ENCODE peak calls at places on chromosomes 7 and 10, in four cellular contexts. G, P, B and Q are unnamed samples. For H3K4me1, the result is how much of the 10 kb centered on the place peaks cover.

GRCh38 chr7:140669352-140669751 is 3.4 kb upstream of the ADCK2 start:
- DNase-seq in G (no peak), P (no peak), B (no peak), Q (no peak)

GRCh38 chr10:24866615-24867583 is 85.5 kb downstream of the PRTFDC1 start:
- DNase-seq in G (peak), B (no peak), P (peak), Q (no peak)

GRCh38 chr10:113687041-113687440 is 7.3 kb downstream of the CASP7 start:
- DNase-seq in G (no peak), P (no peak), B (no peak), Q (no peak)

GRCh38 chr10:99372546-99373271 is 43.6 kb downstream of the CNNM1 start:
- DNase-seq in P (peak), B (no peak), G (no peak), Q (no peak)

GRCh38 chr7:48337012-48337621 is 165.9 kb downstream of the ABCA13 start:
- DNase-seq in B (peak), G (peak), P (peak), Q (no peak)

GRCh38 chr7:69439040-69439439 is 159.2 kb upstream of the AUTS2 start:
- DNase-seq in P (no peak), G (no peak), B (no peak), Q (no peak)

GRCh38 chr7:82700739-82701138 is 257.2 kb upstream of the CACNA2D1 start:
- DNase-seq in P (no peak), G (no peak), B (no peak), Q (no peak)

GRCh38 chr10:98534046-98534445 is 87.3 kb upstream of the HPS1 start:
- DNase-seq in G (no peak), B (no peak), P (peak), Q (no peak)

GRCh38 chr7:70097639-70098038 is 499.4 kb downstream of the AUTS2 start:
- DNase-seq in B (no peak), P (no peak), G (no peak), Q (no peak)

GRCh38 chr10:639001-639750 is 50.3 kb downstream of the DIP2C start:
- DNase-seq in P (no peak), G (no peak), B (no peak), Q (no peak)

GRCh38 chr10:3512263-3512662 is 272.7 kb downstream of the KLF6 start:
- DNase-seq in P (peak), G (no peak), B (no peak), Q (no peak)

GRCh38 chr10:99366666-99367065 is 37.5 kb downstream of the CNNM1 start:
- DNase-seq in G (no peak), P (no peak), B (no peak), Q (no peak)

GRCh38 chr10:49408437-49409306 is 12.8 kb upstream of the DRGX start:
- DNase-seq in B (no peak), P (no peak), G (no peak), Q (no peak)

GRCh38 chr7:30119890-30120577 is 14.8 kb upstream of the MTURN start:
- DNase-seq in G (no peak), P (no peak), B (no peak), Q (no peak)

GRCh38 chr10:35643151-35643975 is 1.3 kb upstream of the FZD8 start:
- DNase-seq in G (peak), B (peak), P (peak), Q (no peak)

GRCh38 chr7:150393325-150393724 is 14.2 kb downstream of the ZNF775 start:
- DNase-seq in G (no peak), P (no peak), B (no peak), Q (no peak)

GRCh38 chr7:130814753-130815152 is 80.7 kb upstream of the KLF14 start:
- DNase-seq in P (peak), B (peak), G (peak), Q (no peak)

GRCh38 chr7:150450491-150450992 is at the start of gene GIMAP8:
- DNase-seq in P (no peak), G (no peak), B (no peak), Q (no peak)

GRCh38 chr7:44887293-44887692 is 2.0 kb upstream of the PURB start:
- DNase-seq in P (no peak), G (no peak), B (no peak), Q (no peak)

GRCh38 chr7:147879116-147879750 is 711.3 kb upstream of the C7orf33 start:
- DNase-seq in P (no peak), B (no peak), G (no peak), Q (no peak)

GRCh38 chr10:55305281-55305680 is 504.2 kb upstream of the PCDH15 start:
- DNase-seq in G (no peak), B (peak), P (no peak), Q (no peak)

GRCh38 chr10:104580321-104580720 is 60.8 kb upstream of the SORCS3 start:
- DNase-seq in P (peak), G (peak), B (no peak), Q (no peak)

GRCh38 chr10:22053048-22053447 is 49.5 kb upstream of the DNAJC1 start:
- DNase-seq in P (no peak), G (no peak), B (no peak), Q (no peak)

GRCh38 chr7:3371601-3372000 is 70.5 kb downstream of the SDK1 start:
- DNase-seq in G (peak), P (no peak), B (no peak), Q (no peak)

GRCh38 chr10:133520193-133520738 is 6.9 kb upstream of the CYP2E1 start:
- DNase-seq in P (peak), G (peak), B (peak), Q (peak)

GRCh38 chr7:2639994-2640830 is 8.4 kb downstream of the TTYH3 start:
- DNase-seq in B (no peak), G (no peak), P (no peak), Q (no peak)

GRCh38 chr7:25831901-25832411 is 320.0 kb upstream of the NFE2L3 start:
- DNase-seq in B (peak), P (no peak), G (no peak), Q (no peak)

GRCh38 chr7:144408116-144408515 is 4.6 kb upstream of the NOBOX start:
- DNase-seq in G (no peak), P (no peak), B (no peak), Q (no peak)

GRCh38 chr10:116723428-116724281 is 18.7 kb downstream of the HSPA12A start:
- DNase-seq in G (no peak), P (no peak), B (no peak), Q (no peak)

GRCh38 chr7:27191716-27192545 is 6.9 kb upstream of the HOXA11 start:
- DNase-seq in G (no peak), P (no peak), B (no peak), Q (no peak)

GRCh38 chr7:27191081-27191715 is 6.2 kb upstream of the HOXA11 start:
- DNase-seq in G (no peak), B (no peak), P (no peak), Q (no peak)

GRCh38 chr7:27193335-27194001 is 6.4 kb downstream of the HOXA13 start:
- DNase-seq in G (no peak), B (peak), P (no peak), Q (no peak)

GRCh38 chr7:27194002-27194352 is 5.9 kb downstream of the HOXA13 start:
- DNase-seq in P (no peak), B (no peak), G (no peak), Q (no peak)

GRCh38 chr7:27192546-27193334 is 7.2 kb downstream of the HOXA13 start:
- DNase-seq in B (peak), G (no peak), P (peak), Q (no peak)
- TF ChIP-seq EZH2 in B (peak), G (no peak), P (no peak), Q (no peak)

GRCh38 chr7:27143022-27143949 is at the start of gene HOXA5:
- DNase-seq in P (no peak), G (peak), B (peak), Q (peak)

GRCh38 chr7:27141138-27141537 is 2.3 kb downstream of the HOXA5 start:
- DNase-seq in G (no peak), B (no peak), P (no peak), Q (no peak)

GRCh38 chr7:27141591-27142561 is 1.6 kb downstream of the HOXA5 start:
- DNase-seq in B (peak), G (peak), P (no peak), Q (no peak)

GRCh38 chr7:27143950-27144798 is 693 bp upstream of the HOXA5 start:
- DNase-seq in B (no peak), G (no peak), P (no peak), Q (no peak)

DNA sequence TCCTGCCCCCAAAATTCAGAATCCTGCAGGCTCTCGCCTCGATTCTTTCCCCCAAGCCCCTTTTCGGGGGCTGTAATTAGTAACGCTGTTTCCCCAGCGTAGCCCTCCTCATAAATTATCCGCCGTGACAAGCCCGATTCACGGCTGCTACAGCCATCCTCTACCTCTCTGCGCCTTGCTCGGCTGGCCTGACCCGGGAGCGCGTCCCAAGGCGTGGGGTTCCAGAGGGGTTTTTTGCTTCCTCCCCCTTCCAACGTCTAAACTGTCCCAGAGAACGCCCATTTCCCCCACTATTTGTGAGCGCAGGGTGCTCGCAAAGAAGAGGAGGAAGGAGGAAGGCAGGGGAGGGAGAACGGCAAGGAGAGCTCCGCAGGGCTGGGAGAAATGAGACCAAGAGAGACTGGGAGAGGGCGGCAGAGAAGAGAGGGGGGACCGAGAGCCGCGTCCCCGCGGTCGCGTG is 889 bp downstream of the HOXA5 start:
- DNase-seq in P (no peak), B (no peak), G (no peak), Q (no peak)
- H3K9ac ChIP-seq in P (no peak), B (no peak), G (peak), Q (peak)

DNA sequence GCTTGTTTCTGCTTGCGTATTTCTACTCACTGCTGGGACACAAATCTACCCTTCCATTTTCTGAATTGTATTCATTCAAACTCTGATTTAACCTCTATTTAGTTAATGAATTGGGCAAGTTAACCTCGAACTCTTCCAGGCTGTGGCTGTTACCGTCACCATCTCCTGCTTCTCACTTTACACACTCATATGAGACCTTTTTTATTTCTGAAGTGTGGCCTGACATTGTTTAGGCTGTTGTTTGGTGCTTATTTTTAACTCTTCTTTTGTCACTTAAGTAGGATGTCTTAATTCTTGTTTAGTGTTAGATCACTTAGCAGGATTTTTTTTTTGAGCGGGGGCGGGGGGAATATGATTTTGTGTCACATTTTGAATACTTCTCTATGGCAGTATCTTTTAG is 73.2 kb downstream of the CUX1 start:
- DNase-seq in P (no peak), B (no peak), G (no peak), Q (no peak)
- H3K4me1 ChIP-seq in P (under half), B (under half), G (under half), Q (under half)

GRCh38 chr10:112294169-112294568 is 11.0 kb downstream of the TECTB start:
- DNase-seq in B (no peak), P (no peak), G (no peak), Q (no peak)
- TF ChIP-seq EZH2 in B (no peak), P (no peak), G (no peak), Q (no peak)

GRCh38 chr10:77456414-77456813 is 181.2 kb downstream of the KCNMA1 start:
- DNase-seq in B (no peak), P (no peak), G (no peak), Q (no peak)

GRCh38 chr10:77451886-77452285 is 185.7 kb downstream of the KCNMA1 start:
- DNase-seq in B (no peak), G (no peak), P (no peak), Q (no peak)

GRCh38 chr10:77455538-77455937 is 182.1 kb downstream of the KCNMA1 start:
- DNase-seq in B (no peak), G (peak), P (peak), Q (no peak)

GRCh38 chr10:77457266-77457665 is 180.3 kb downstream of the KCNMA1 start:
- DNase-seq in B (no peak), P (no peak), G (no peak), Q (no peak)

GRCh38 chr10:77452952-77453564 is 184.6 kb downstream of the KCNMA1 start:
- DNase-seq in P (no peak), B (no peak), G (no peak), Q (no peak)
- H3K9ac ChIP-seq in P (no peak), B (no peak), G (no peak), Q (no peak)

DNA sequence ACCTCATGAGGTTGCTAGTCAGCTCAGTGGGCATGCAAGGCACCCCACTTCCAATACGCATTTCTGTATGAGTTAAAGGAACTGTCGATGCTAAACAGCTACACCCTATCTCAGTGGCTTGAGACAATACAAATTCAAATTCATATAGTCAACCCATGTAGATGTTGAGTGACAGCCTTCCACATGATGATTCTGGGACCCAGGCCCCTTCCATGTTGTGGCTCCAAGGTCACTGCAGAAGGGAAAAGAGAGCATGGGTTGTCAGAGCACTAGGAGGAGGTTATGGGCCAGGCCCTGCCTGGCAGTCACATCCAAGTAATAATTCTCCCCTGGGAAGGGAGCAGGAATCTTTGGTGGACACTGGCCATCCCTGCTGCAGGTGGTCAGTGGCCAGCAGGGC is 28.2 kb downstream of the C10orf105 start:
- DNase-seq in G (no peak), P (no peak), B (no peak), Q (no peak)
- H3K4me1 ChIP-seq in G (under half), P (under half), B (under half), Q (under half)

GRCh38 chr7:1288996-1289551 is 56.4 kb downstream of the UNCX start:
- DNase-seq in G (no peak), B (no peak), P (no peak), Q (no peak)
- TF ChIP-seq EZH2 in G (no peak), B (no peak), P (no peak), Q (peak)